ENCODE peak calls at places on chromosomes 5 and 9, in six cellular contexts. One of them, this sample, is unnamed.
A peak's percentile ranks its signal among the peaks of the same experiment; 100 is the strongest.

GRCh38 chr9:32486839-32487562 is 39.0 kb downstream of the RIGI start:
- DNase-seq in SJSA1: no peak
- DNase-seq in brain microvascular endothelial cell: peak; percentile 64
- DNase-seq in HCT116: no peak
- DNase-seq in astrocyte: peak; percentile 17
- DNase-seq in dorsolateral prefrontal cortex: no peak
- DNase-seq in this sample: no peak

GRCh38 chr5:120817044-120817985 is 353.2 kb downstream of the PRR16 start:
- DNase-seq in HCT116: no peak
- DNase-seq in SJSA1: no peak
- DNase-seq in astrocyte: peak; percentile 6
- DNase-seq in brain microvascular endothelial cell: no peak
- DNase-seq in dorsolateral prefrontal cortex: no peak
- DNase-seq in this sample: no peak

GRCh38 chr5:132445930-132446329 is 44.6 kb downstream of the IRF1 start:
- DNase-seq in astrocyte: no peak
- DNase-seq in SJSA1: peak; percentile 61
- DNase-seq in HCT116: no peak
- DNase-seq in dorsolateral prefrontal cortex: no peak
- DNase-seq in brain microvascular endothelial cell: no peak
- DNase-seq in this sample: no peak

GRCh38 chr9:11702529-11702928 is 990.7 kb upstream of the TYRP1 start:
- DNase-seq in SJSA1: no peak
- DNase-seq in brain microvascular endothelial cell: no peak
- DNase-seq in dorsolateral prefrontal cortex: no peak
- DNase-seq in HCT116: no peak
- DNase-seq in astrocyte: no peak
- DNase-seq in this sample: no peak

GRCh38 chr9:128101690-128102089 is 25.8 kb downstream of the PTGES2 start:
- DNase-seq in brain microvascular endothelial cell: no peak
- DNase-seq in SJSA1: no peak
- DNase-seq in astrocyte: no peak
- DNase-seq in HCT116: no peak
- DNase-seq in dorsolateral prefrontal cortex: no peak
- DNase-seq in this sample: no peak

GRCh38 chr9:106945727-106946690 is 83.0 kb downstream of the ZNF462 start:
- DNase-seq in dorsolateral prefrontal cortex: no peak
- DNase-seq in HCT116: no peak
- DNase-seq in brain microvascular endothelial cell: peak; percentile 89
- DNase-seq in astrocyte: peak; percentile 90
- DNase-seq in SJSA1: no peak
- DNase-seq in this sample: no peak

GRCh38 chr5:114018178-114018577 is 343.7 kb upstream of the KCNN2 start:
- DNase-seq in HCT116: no peak
- DNase-seq in SJSA1: peak; percentile 12
- DNase-seq in dorsolateral prefrontal cortex: no peak
- DNase-seq in brain microvascular endothelial cell: no peak
- DNase-seq in astrocyte: no peak
- DNase-seq in this sample: no peak

GRCh38 chr9:93579711-93580516 is 3.5 kb downstream of the PHF2 start:
- DNase-seq in dorsolateral prefrontal cortex: peak; percentile 22
- DNase-seq in HCT116: no peak
- DNase-seq in SJSA1: no peak
- DNase-seq in brain microvascular endothelial cell: no peak
- DNase-seq in astrocyte: no peak
- DNase-seq in this sample: no peak

GRCh38 chr5:173242675-173243085 is 7.7 kb upstream of the NKX2-5 start:
- DNase-seq in astrocyte: no peak
- DNase-seq in SJSA1: no peak
- DNase-seq in brain microvascular endothelial cell: no peak
- DNase-seq in HCT116: no peak
- DNase-seq in dorsolateral prefrontal cortex: no peak
- DNase-seq in this sample: no peak
- H3K27me3 ChIP-seq in astrocyte: peaks cover 98% of the 10 kb centered on the region
- H3K27me3 ChIP-seq in SJSA1: peaks cover 71% of the 10 kb centered on the region
- H3K27me3 ChIP-seq in brain microvascular endothelial cell: peaks cover 97% of the 10 kb centered on the region
- H3K27me3 ChIP-seq in HCT116: no peaks in the 10 kb centered on the region
- H3K27me3 ChIP-seq in dorsolateral prefrontal cortex: peaks cover 78% of the 10 kb centered on the region
- H3K27me3 ChIP-seq in this sample: peaks cover 89% of the 10 kb centered on the region

DNA sequence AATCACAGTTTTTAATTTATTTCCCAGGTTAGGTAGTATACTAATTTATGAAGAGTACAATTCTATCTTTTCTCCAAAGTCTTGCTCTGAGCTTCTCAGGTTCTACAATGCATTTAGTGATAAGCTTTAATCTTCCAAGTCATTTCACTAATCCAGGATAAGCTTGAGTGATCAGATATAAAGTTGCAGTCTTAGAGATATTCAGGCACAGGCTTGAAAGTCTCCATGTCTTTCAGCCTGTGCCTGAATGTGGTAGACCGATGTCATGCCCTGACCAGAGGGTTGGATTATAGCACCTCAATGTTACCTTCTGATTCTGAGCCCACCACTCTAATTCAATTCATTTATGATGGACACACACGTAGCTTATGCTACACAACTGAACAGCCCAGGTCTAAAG is 3.2 kb downstream of the CRHBP start:
- DNase-seq in SJSA1: no peak
- DNase-seq in dorsolateral prefrontal cortex: no peak
- DNase-seq in HCT116: no peak
- DNase-seq in astrocyte: no peak
- DNase-seq in brain microvascular endothelial cell: no peak
- DNase-seq in this sample: no peak
- H3K27me3 ChIP-seq in SJSA1: peaks cover 21% of the 10 kb centered on the region
- H3K27me3 ChIP-seq in dorsolateral prefrontal cortex: no peaks in the 10 kb centered on the region
- H3K27me3 ChIP-seq in HCT116: no peaks in the 10 kb centered on the region
- H3K27me3 ChIP-seq in astrocyte: peaks cover 6% of the 10 kb centered on the region
- H3K27me3 ChIP-seq in brain microvascular endothelial cell: no peaks in the 10 kb centered on the region
- H3K27me3 ChIP-seq in this sample: peaks cover 19% of the 10 kb centered on the region

DNA sequence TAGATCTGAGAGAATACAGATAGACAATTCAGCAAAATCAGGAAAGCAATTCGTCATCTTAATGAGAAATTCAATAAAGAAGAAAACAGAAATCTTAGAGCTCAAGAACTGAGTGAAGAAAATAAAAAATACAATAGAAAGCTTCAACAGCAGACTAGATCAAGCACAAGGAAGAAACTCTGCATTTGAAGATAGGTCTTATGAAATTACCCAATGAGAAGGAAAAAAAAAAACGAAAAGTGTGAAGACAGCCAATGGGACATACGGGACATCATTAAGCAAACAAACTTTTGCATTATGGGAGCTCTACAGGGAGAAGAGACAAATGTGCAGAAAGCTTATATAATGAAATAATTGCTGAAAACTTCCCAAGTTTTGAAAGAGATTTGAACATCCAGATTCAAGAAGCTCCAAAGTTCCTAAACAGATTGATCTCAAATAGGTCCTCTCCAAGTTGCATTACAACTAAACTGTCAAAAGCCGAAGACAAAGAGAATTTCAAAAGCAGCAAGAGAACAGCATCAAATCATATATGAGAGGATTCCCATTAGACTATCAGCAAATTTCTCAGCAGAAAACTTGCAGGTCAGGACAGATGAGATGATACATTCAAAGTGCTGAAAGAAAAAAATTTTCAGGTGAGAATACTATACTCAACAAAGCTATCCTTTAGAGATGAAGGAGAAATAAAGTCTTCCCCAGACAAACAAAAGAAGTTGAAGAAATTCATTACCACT is 10.8 kb upstream of the RLN2 start:
- DNase-seq in dorsolateral prefrontal cortex: no peak
- DNase-seq in SJSA1: no peak
- DNase-seq in brain microvascular endothelial cell: no peak
- DNase-seq in HCT116: no peak
- DNase-seq in astrocyte: no peak
- DNase-seq in this sample: no peak
- H3K27me3 ChIP-seq in dorsolateral prefrontal cortex: no peaks in the 10 kb centered on the region
- H3K27me3 ChIP-seq in SJSA1: no peaks in the 10 kb centered on the region
- H3K27me3 ChIP-seq in brain microvascular endothelial cell: no peaks in the 10 kb centered on the region
- H3K27me3 ChIP-seq in HCT116: no peaks in the 10 kb centered on the region
- H3K27me3 ChIP-seq in astrocyte: no peaks in the 10 kb centered on the region
- H3K27me3 ChIP-seq in this sample: no peaks in the 10 kb centered on the region

GRCh38 chr5:174082286-174082685 is 36.8 kb downstream of the NSG2 start:
- DNase-seq in HCT116: no peak
- DNase-seq in brain microvascular endothelial cell: no peak
- DNase-seq in dorsolateral prefrontal cortex: no peak
- DNase-seq in astrocyte: peak; percentile 21
- DNase-seq in SJSA1: no peak
- DNase-seq in this sample: no peak
- H3K27me3 ChIP-seq in HCT116: peaks cover 30% of the 10 kb centered on the region
- H3K27me3 ChIP-seq in brain microvascular endothelial cell: no peaks in the 10 kb centered on the region
- H3K27me3 ChIP-seq in dorsolateral prefrontal cortex: no peaks in the 10 kb centered on the region
- H3K27me3 ChIP-seq in astrocyte: no peaks in the 10 kb centered on the region
- H3K27me3 ChIP-seq in SJSA1: peaks cover 2% of the 10 kb centered on the region
- H3K27me3 ChIP-seq in this sample: no peaks in the 10 kb centered on the region

This sample was measured in kidney epithelial cell.